ENCODE peak calls at places on chromosomes 5 and 9, in seven cellular contexts. N is putamen, C is uterus, G is D341Med, O is T-helper 9 cell, X is H7, A is cardiac muscle cell. U is an unnamed sample.

GRCh38 chr9:3398232-3398648 is 127.6 kb downstream of the RFX3 start:
- DNase-seq in A (no peak), O (no peak), N (no peak), X (no peak), G (no peak), C (no peak), U (no peak)

GRCh38 chr5:38608877-38609276 is 52.4 kb upstream of the LIFR start:
- DNase-seq in A (no peak), X (no peak), O (no peak), C (no peak), G (no peak), N (no peak), U (no peak)

GRCh38 chr5:175461370-175461769 is 17.0 kb upstream of the SFXN1 start:
- DNase-seq in N (no peak), O (no peak), A (no peak), C (no peak), X (no peak), G (no peak), U (no peak)

GRCh38 chr5:67188274-67188857 is 8.2 kb downstream of the CD180 start:
- DNase-seq in X (no peak), O (no peak), C (no peak), G (no peak), N (no peak), A (no peak), U (no peak)

GRCh38 chr5:6158974-6159863 is 219.1 kb downstream of the MED10 start:
- DNase-seq in C (no peak), O (no peak), A (peak), X (no peak), G (no peak), N (no peak), U (no peak)

GRCh38 chr5:84274585-84275468 is 109.9 kb downstream of the EDIL3 start:
- DNase-seq in N (no peak), C (no peak), O (no peak), A (peak), X (peak), G (peak), U (no peak)

GRCh38 chr5:14394365-14394764 is 187.2 kb upstream of the OTULINL start:
- DNase-seq in N (no peak), A (no peak), X (no peak), G (no peak), C (no peak), O (no peak), U (no peak)

GRCh38 chr9:97362777-97363545 is 48.9 kb upstream of the TDRD7 start:
- DNase-seq in C (no peak), G (no peak), A (no peak), N (no peak), X (no peak), O (no peak), U (no peak)

GRCh38 chr5:141640698-141641097 is 3.9 kb downstream of the RELL2 start:
- DNase-seq in N (no peak), C (no peak), G (no peak), O (no peak), A (no peak), X (no peak), U (no peak)

GRCh38 chr5:40333459-40334241 is 346.1 kb upstream of the PTGER4 start:
- DNase-seq in O (no peak), X (no peak), G (no peak), A (peak), N (no peak), C (no peak), U (no peak)

GRCh38 chr5:26003966-26004365 is 1034.4 kb downstream of the CDH9 start:
- DNase-seq in X (no peak), O (no peak), A (no peak), G (no peak), N (no peak), C (no peak), U (no peak)

GRCh38 chr5:172089298-172090117 is 83.1 kb upstream of the FBXW11 start:
- DNase-seq in C (no peak), A (no peak), G (no peak), X (no peak), N (no peak), O (no peak), U (no peak)

GRCh38 chr9:114289106-114289505 is 33.8 kb upstream of the ORM1 start:
- DNase-seq in A (no peak), N (no peak), X (no peak), O (no peak), C (peak), G (no peak), U (no peak)

GRCh38 chr5:178382689-178383276 is 150.2 kb upstream of the PHYKPL start:
- DNase-seq in X (peak), N (no peak), O (no peak), G (no peak), A (no peak), C (no peak), U (no peak)

GRCh38 chr9:89360465-89360864 is 42.2 kb downstream of the SECISBP2 start:
- DNase-seq in C (no peak), N (no peak), O (no peak), G (peak), X (no peak), A (no peak), U (no peak)

GRCh38 chr9:129287595-129288305 is 109.7 kb upstream of the IER5L start:
- DNase-seq in O (no peak), X (peak), N (no peak), G (no peak), A (no peak), C (no peak), U (no peak)

GRCh38 chr9:127539259-127539981 is 72.7 kb upstream of the STXBP1 start:
- DNase-seq in G (no peak), O (no peak), X (no peak), C (no peak), A (peak), N (no peak), U (no peak)

GRCh38 chr5:122585111-122585415 is 189.8 kb upstream of the SNX2 start:
- DNase-seq in C (no peak), G (no peak), X (no peak), O (no peak), N (no peak), A (no peak), U (no peak)

U was measured in activated effector memory CD4-positive, alpha-beta T cell treated with Interleukin-2 at 50 U/mL for 16 hours.